ENCODE peak calls at places on chromosomes 1 and 21, in four cellular contexts. R is K562, E is fibroblast of lung, Y is PC-3. V is an unnamed sample.

GRCh38 chr1:43557744-43558245 is 27.1 kb downstream of the PTPRF start:
- DNase-seq in R (peak; percentile 59), E (peak; percentile 70), Y (peak; percentile 62), V (no peak)

GRCh38 chr1:63935148-63935547 is 161.3 kb downstream of the ROR1 start:
- DNase-seq in R (no peak), E (peak; percentile 37), Y (peak; percentile 63), V (peak; percentile 40)

GRCh38 chr21:41398831-41399230 is 27.2 kb upstream of the MX1 start:
- DNase-seq in R (no peak), E (no peak), Y (no peak), V (no peak)

GRCh38 chr21:34613679-34614442 is 1.1 kb downstream of the RCAN1 start:
- DNase-seq in R (no peak), E (no peak), Y (peak; percentile 42), V (peak; percentile 4)

GRCh38 chr1:197395209-197395608 is 127.2 kb downstream of the CRB1 start:
- DNase-seq in R (no peak), E (no peak), Y (no peak), V (no peak)

GRCh38 chr1:226942392-226942791 is 2.3 kb downstream of the COQ8A start:
- DNase-seq in R (no peak), E (no peak), Y (no peak), V (no peak)

GRCh38 chr21:27722095-27722494 is 755.2 kb upstream of the ADAMTS5 start:
- DNase-seq in R (no peak), E (no peak), Y (peak; percentile 7), V (peak; percentile 40)

GRCh38 chr1:218658294-218658693 is 313.2 kb downstream of the TGFB2 start:
- DNase-seq in R (no peak), E (no peak), Y (peak; percentile 59), V (no peak)

GRCh38 chr1:15515026-15515663 is 8.9 kb downstream of the CASP9 start:
- DNase-seq in R (peak; percentile 38), E (no peak), Y (peak; percentile 46), V (no peak)

GRCh38 chr1:155695608-155696007 is 6.7 kb downstream of the DAP3 start:
- DNase-seq in R (no peak), E (no peak), Y (no peak), V (no peak)

GRCh38 chr1:155695107-155695506 is 6.2 kb downstream of the DAP3 start:
- DNase-seq in R (no peak), E (no peak), Y (peak; percentile 48), V (peak; percentile 19)

GRCh38 chr1:155697046-155697445 is 8.2 kb downstream of the DAP3 start:
- DNase-seq in R (no peak), E (no peak), Y (no peak), V (no peak)

GRCh38 chr1:155698382-155699038 is 9.6 kb downstream of the DAP3 start:
- DNase-seq in R (no peak), E (peak; percentile 15), Y (peak; percentile 40), V (peak; percentile 48)

GRCh38 chr1:155696524-155696923 is 7.6 kb downstream of the DAP3 start:
- DNase-seq in R (no peak), E (no peak), Y (no peak), V (no peak)
- H3K79me2 ChIP-seq in R (peaks cover 89% of the 10 kb centered on the region), E (peaks cover 72% of the 10 kb centered on the region), Y (peaks cover 89% of the 10 kb centered on the region), V (peaks cover 87% of the 10 kb centered on the region)

GRCh38 chr1:178374016-178374415 is 122.7 kb downstream of the CLEC20A start:
- DNase-seq in R (no peak), E (no peak), Y (no peak), V (no peak)
- H2AFZ ChIP-seq in R (no peak overlapping the region), E (no peak overlapping the region), Y (no peak overlapping the region), V (no peak overlapping the region)

GRCh38 chr1:229556551-229556950 is 2.0 kb downstream of the ABCB10 start:
- DNase-seq in R (no peak), E (no peak), Y (no peak), V (no peak)

GRCh38 chr1:229550812-229551567 is 7.5 kb downstream of the ABCB10 start:
- DNase-seq in R (no peak), E (no peak), Y (no peak), V (no peak)

GRCh38 chr1:229554886-229555621 is 3.5 kb downstream of the ABCB10 start:
- DNase-seq in R (peak; percentile 94), E (peak; percentile 28), Y (no peak), V (no peak)

GRCh38 chr1:229553621-229554120 is 4.8 kb downstream of the ABCB10 start:
- DNase-seq in R (no peak), E (no peak), Y (no peak), V (no peak)

DNA sequence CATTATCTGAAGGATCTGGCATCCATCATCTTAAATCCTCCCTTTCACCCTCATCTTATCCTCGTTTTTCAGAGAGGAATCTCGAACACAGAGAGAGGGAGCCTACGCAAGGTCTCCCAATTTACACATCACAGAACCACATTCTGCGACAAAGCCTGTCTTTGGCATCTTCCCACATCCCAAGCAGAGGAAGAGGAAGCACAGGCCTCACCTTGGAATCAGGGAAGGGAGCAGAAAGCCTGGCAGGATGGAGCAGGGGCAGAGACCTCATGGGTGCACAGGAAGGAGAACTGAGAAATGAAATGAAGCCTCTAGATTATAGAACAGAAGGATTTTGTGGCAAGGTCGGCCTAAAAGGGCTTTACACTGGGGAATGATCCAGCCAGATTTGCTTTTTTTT is 5.8 kb downstream of the ABCB10 start:
- DNase-seq in R (no peak), E (no peak), Y (no peak), V (no peak)
- H3K79me2 ChIP-seq in R (peaks cover 87% of the 10 kb centered on the region), E (peaks cover 36% of the 10 kb centered on the region), Y (peaks cover 72% of the 10 kb centered on the region), V (peaks cover 78% of the 10 kb centered on the region)

DNA sequence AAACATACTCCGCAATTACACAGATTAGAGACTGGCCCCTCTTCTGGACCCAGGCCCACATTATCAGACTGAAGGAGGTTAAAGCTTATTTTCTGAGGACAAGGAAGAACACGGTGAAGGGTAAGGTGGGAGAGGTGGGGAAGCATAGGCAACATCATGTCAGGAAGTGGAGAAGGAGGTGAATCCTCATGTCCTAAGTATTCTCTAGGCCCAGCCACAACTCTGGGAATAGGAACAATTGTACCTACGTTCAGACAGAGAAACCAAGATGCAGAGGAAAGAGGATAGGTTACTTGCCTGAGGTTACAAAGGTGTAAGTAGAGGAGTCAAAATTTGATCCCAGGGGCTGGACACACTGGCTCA is 15.8 kb upstream of the AIM2 start:
- DNase-seq in R (no peak), E (no peak), Y (no peak), V (no peak)
- H2AFZ ChIP-seq in R (no peak overlapping the region), E (peak overlapping the region; percentile 43), Y (no peak overlapping the region), V (peak overlapping the region; percentile 85)

V was measured in mammary epithelial cell.